ENCODE peak calls at places on chromosome 11, in eight cellular contexts. J is fibroblast of lung, S is H9, Q is NT2/D1, D is HepG2, N is colonic mucosa, M is adipocyte, R is mesendoderm. O is an unnamed sample.

GRCh38 chr11:69044111-69045013 is 4.4 kb upstream of the TPCN2 start:
- DNase-seq in J (peak), S (peak), D (peak), Q (peak), M (peak), N (peak), R (peak), O (peak)

GRCh38 chr11:64638829-64639228 is 47.8 kb downstream of the SLC22A12 start:
- DNase-seq in D (no peak), J (no peak), S (no peak), M (no peak), N (no peak), R (no peak), Q (no peak), O (no peak)

GRCh38 chr11:91755526-91755925 is 469.1 kb upstream of the FAT3 start:
- DNase-seq in N (no peak), R (no peak), J (no peak), D (no peak), M (no peak), S (no peak), Q (no peak), O (no peak)

GRCh38 chr11:36073411-36074203 is 129.7 kb downstream of the LDLRAD3 start:
- DNase-seq in N (peak), J (peak), D (no peak), Q (no peak), M (peak), S (no peak), R (no peak), O (peak)

GRCh38 chr11:66919938-66920337 is 38.2 kb downstream of the PC start:
- DNase-seq in Q (no peak), J (no peak), D (no peak), S (no peak), R (no peak), N (no peak), M (no peak), O (no peak)

GRCh38 chr11:94641167-94641761 is 74.1 kb downstream of the PIWIL4 start:
- DNase-seq in R (peak), S (no peak), N (no peak), J (no peak), Q (no peak), M (no peak), D (no peak), O (no peak)

GRCh38 chr11:18706330-18707243 is 8.0 kb downstream of the TMEM86A start:
- DNase-seq in J (peak), N (peak), S (no peak), M (peak), R (no peak), Q (no peak), D (no peak), O (no peak)

GRCh38 chr11:86676533-86677154 is 4.2 kb upstream of the ME3 start:
- DNase-seq in J (no peak), M (no peak), N (no peak), D (peak), Q (peak), S (peak), R (peak), O (no peak)

GRCh38 chr11:6629892-6630631 is 10.8 kb upstream of the TPP1 start:
- DNase-seq in S (peak), R (peak), D (no peak), M (no peak), N (peak), Q (no peak), J (no peak), O (no peak)

GRCh38 chr11:20088368-20089260 is 71.7 kb downstream of the DBX1 start:
- DNase-seq in N (no peak), R (no peak), D (no peak), J (peak), M (peak), S (no peak), Q (no peak), O (no peak)

GRCh38 chr11:16610738-16611388 is 127.6 kb upstream of the C11orf58 start:
- DNase-seq in R (peak), M (no peak), S (peak), Q (no peak), N (no peak), J (no peak), D (no peak), O (no peak)

GRCh38 chr11:74671520-74672196 is 59.6 kb downstream of the CHRDL2 start:
- DNase-seq in M (peak), D (no peak), R (no peak), Q (no peak), J (peak), S (no peak), N (peak), O (no peak)

GRCh38 chr11:106087815-106088435 is 10.5 kb downstream of the AASDHPPT start:
- DNase-seq in N (peak), J (peak), Q (peak), D (peak), M (peak), S (peak), R (peak), O (peak)

GRCh38 chr11:134740590-134741342 is 328.7 kb upstream of the B3GAT1 start:
- DNase-seq in R (no peak), J (no peak), N (no peak), D (no peak), S (no peak), Q (no peak), M (no peak), O (no peak)

GRCh38 chr11:134743809-134744195 is 331.8 kb upstream of the B3GAT1 start:
- DNase-seq in R (no peak), J (no peak), Q (no peak), D (no peak), M (no peak), S (no peak), N (no peak), O (no peak)

GRCh38 chr11:134741453-134742227 is 329.6 kb upstream of the B3GAT1 start:
- DNase-seq in N (no peak), R (peak), Q (no peak), S (no peak), D (peak), J (peak), M (no peak), O (peak)

GRCh38 chr11:134742228-134742612 is 330.2 kb upstream of the B3GAT1 start:
- DNase-seq in N (no peak), S (no peak), D (peak), Q (no peak), R (no peak), J (peak), M (peak), O (peak)

GRCh38 chr11:134742956-134743808 is 331.1 kb upstream of the B3GAT1 start:
- DNase-seq in S (no peak), Q (no peak), N (no peak), J (no peak), R (peak), D (peak), M (no peak), O (no peak)
- H3K9ac ChIP-seq in S (no peak), Q (no peak), N (no peak), J (no peak), R (peak), D (no peak), M (no peak), O (no peak)

DNA sequence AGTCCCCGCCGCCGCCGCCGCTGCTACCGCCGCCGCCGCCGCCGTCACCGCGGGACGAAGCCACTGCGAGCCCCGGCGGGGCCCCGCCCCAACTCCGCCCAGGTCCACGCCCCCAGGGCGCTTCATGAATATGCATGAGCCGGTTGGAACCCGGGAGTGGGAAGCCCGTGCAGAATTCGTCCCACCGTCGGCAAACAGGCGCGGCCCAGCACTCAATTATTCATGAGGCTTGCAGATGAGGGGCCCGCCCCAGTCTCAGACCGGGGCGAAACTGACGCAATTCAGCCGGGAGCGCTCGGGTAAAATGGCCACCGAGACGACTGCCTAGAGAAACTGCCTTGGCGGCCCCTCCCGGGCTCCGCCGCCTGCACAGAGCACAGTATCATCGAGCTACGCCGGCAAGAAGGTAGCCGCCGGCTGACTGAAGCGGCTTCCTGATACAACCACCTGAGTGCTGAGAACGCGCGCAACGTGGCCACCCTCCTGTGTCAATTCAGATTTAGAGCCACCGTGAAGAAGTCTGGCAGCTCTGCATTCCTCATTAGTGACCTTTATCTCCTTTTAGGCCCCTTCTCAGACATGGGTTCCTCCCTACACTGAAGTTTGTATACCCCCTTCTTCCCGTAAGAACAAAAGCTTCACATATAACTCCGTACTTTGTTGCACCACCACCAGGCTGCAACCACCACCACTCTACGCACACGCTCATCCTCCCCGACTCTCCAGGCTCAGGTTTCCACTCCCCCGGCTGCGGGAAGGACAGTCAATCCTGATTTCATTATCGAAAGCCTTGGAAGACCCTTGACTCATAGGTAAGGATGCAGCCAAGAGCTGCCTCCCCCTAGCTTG is at the start of gene TNKS1BP1:
- DNase-seq in R (peak), N (peak), M (peak), D (peak), J (peak), S (peak), Q (peak), O (peak)
- H3K9ac ChIP-seq in R (peak), N (peak), M (peak), D (peak), J (peak), S (peak), Q (peak), O (peak)

GRCh38 chr11:128520206-128520885 is 67.0 kb downstream of the ETS1 start:
- DNase-seq in Q (no peak), S (no peak), D (no peak), M (peak), J (no peak), R (no peak), N (no peak), O (peak)
- H3K9ac ChIP-seq in Q (no peak), S (no peak), D (no peak), M (peak), J (peak), R (peak), N (peak), O (peak)

GRCh38 chr11:65672982-65673381 is 10.3 kb upstream of the RELA start:
- DNase-seq in J (no peak), D (no peak), S (no peak), M (no peak), R (no peak), Q (no peak), N (no peak), O (no peak)

GRCh38 chr11:65672180-65672860 is 9.6 kb upstream of the RELA start:
- DNase-seq in J (no peak), D (no peak), Q (no peak), S (no peak), M (no peak), N (no peak), R (no peak), O (no peak)
- H3K9ac ChIP-seq in J (no peak), D (no peak), Q (no peak), S (no peak), M (no peak), N (no peak), R (no peak), O (no peak)

DNA sequence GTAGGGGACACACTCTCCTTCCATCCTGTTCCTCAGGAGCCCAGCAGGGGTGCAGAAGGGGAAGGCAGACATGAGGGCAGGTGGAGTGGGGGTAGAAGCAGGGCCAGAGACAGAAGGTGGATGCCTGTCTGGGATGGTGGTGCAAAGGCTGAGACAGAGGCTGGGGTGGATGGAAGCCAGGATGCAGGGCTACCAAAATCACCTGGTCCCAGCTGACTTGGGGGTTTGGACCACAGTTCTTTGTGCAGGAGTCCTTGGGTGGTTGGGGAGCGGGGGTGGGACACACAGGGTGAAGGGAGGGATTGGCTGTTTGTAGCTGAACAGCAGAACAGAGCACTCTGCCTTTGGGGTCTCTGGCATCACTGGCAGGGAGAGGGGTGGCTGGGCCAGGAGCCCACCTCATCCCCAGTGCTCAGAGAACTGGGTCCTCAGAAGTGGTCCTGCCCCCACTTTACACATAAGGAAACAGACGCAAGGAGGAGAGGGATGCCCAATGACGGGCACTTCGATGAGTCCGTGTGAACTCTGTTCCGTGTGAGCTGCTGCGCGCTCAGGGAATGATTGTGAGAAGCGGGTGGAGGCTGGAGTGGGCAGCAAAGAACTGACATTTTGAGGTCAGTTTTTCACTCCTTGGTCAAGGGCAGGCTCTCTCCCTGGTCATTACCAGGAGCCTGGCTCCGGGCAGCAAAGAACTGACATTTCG is 1.8 kb downstream of the TAGLN start:
- DNase-seq in J (no peak), R (peak), N (no peak), Q (no peak), M (peak), D (no peak), S (no peak), O (peak)
- H3K9ac ChIP-seq in J (peak), R (peak), N (peak), Q (no peak), M (peak), D (no peak), S (peak), O (peak)

GRCh38 chr11:76553554-76554476 is 109.0 kb downstream of the EMSY start:
- DNase-seq in Q (no peak), N (peak), S (no peak), D (no peak), M (no peak), R (peak), J (no peak), O (no peak)
- H3K9ac ChIP-seq in Q (no peak), N (no peak), S (no peak), D (no peak), M (no peak), R (no peak), J (no peak), O (no peak)

GRCh38 chr11:126990716-126991480 is 9.7 kb downstream of the KIRREL3 start:
- DNase-seq in Q (no peak), R (no peak), D (no peak), S (no peak), M (peak), J (peak), N (no peak), O (no peak)
- H3K9ac ChIP-seq in Q (no peak), R (no peak), D (no peak), S (no peak), M (peak), J (peak), N (no peak), O (peak)

DNA sequence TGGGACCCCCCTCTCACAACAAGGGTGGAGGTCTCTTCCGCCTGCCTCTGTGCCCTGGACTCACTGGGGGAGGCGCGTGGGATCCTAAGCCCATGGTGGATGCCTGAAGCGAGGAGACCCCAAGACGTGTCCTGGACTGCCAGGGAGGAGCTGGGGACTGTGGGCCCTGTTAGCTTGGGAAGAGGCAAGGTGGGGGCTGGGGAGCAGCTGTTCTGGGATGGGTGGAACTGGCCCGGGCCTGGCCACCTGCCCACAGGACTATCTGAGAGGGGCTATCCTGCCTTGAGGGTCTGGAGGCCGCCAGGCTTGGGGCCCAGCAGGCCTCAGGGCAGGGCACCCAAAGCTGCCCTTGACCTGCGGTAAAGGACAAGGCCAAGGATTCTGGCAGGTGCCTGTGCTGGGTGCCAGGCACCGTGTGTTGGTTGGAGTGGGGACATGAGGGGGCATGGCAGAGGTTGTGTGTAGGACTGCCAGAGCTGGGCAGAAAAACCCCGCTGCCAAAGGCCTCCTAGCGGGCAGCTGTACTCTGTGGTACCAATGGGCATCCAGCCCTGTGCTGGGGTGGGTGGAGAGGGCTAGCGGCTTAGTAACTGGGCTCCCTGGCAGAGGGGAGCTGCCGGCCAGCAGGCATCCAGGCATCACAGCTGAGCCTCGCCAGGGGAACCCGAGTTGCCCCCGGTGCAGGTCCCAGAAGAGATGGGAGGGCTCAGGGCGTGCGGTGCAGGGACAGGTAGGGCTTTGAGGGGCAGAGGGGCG is 670 bp downstream of the LSP1 start:
- DNase-seq in M (no peak), J (no peak), Q (no peak), R (no peak), D (no peak), N (no peak), S (no peak), O (no peak)
- H3K9ac ChIP-seq in M (no peak), J (no peak), Q (no peak), R (no peak), D (no peak), N (peak), S (no peak), O (no peak)

GRCh38 chr11:33830903-33831648 is 56.8 kb upstream of the FBXO3 start:
- DNase-seq in S (no peak), D (no peak), N (no peak), J (no peak), M (no peak), R (no peak), Q (no peak), O (no peak)
- H3K9ac ChIP-seq in S (no peak), D (no peak), N (no peak), J (no peak), M (no peak), R (no peak), Q (no peak), O (no peak)